ENCODE peak calls at places on chromosomes 12 and 14, in six cellular contexts. U is psoas muscle; S is GM23338; C is posterior cingulate gyrus; O is activated CD8-positive, alpha-beta memory T cell treated with anti-CD3 and anti-CD28 coated beads for 1 hour; B is stimulated activated CD4-positive, alpha-beta T cell treated with anti-CD3 and anti-CD28 coated beads, Interleukin-2, amount 100 ng/mL, for 24 hours. Z is an unnamed sample.

GRCh38 chr12:49867580-49868341 is 24.9 kb upstream of the BCDIN3D start:
- DNase-seq in S (no peak), O (no peak), C (no peak), U (no peak), B (no peak), Z (no peak)

GRCh38 chr12:662541-663292 is 528 bp downstream of the NINJ2 start:
- DNase-seq in O (no peak), B (no peak), U (no peak), C (no peak), S (no peak), Z (no peak)

GRCh38 chr12:92403210-92404175 is 257.8 kb upstream of the BTG1 start:
- DNase-seq in U (no peak), S (no peak), C (no peak), B (peak), O (no peak), Z (no peak)

GRCh38 chr12:130849561-130850417 is 10.7 kb upstream of the STX2 start:
- DNase-seq in U (no peak), C (no peak), B (no peak), O (no peak), S (peak), Z (no peak)

GRCh38 chr14:77544571-77544970 is 46.0 kb upstream of the ISM2 start:
- DNase-seq in U (no peak), C (no peak), S (no peak), O (no peak), B (no peak), Z (no peak)

GRCh38 chr12:69047990-69048389 is 115.0 kb upstream of the CPM start:
- DNase-seq in S (no peak), O (no peak), C (no peak), B (no peak), U (no peak), Z (no peak)

GRCh38 chr14:88346048-88346639 is 23.1 kb upstream of the KCNK10 start:
- DNase-seq in C (no peak), O (no peak), S (no peak), U (no peak), B (no peak), Z (no peak)

GRCh38 chr14:60204843-60205774 is 39.9 kb upstream of the DHRS7 start:
- DNase-seq in C (no peak), O (no peak), U (no peak), S (peak), B (no peak), Z (no peak)

GRCh38 chr14:75277796-75278421 is 719 bp upstream of the FOS start:
- DNase-seq in C (no peak), S (no peak), O (no peak), B (no peak), U (no peak), Z (no peak)

GRCh38 chr12:31522607-31523006 is 68.3 kb downstream of the DENND5B start:
- DNase-seq in U (no peak), B (no peak), S (peak), C (no peak), O (no peak), Z (no peak)

GRCh38 chr14:68986926-68987652 is 8.0 kb upstream of the ACTN1 start:
- DNase-seq in C (no peak), S (no peak), U (no peak), B (peak), O (no peak), Z (no peak)

GRCh38 chr14:106023411-106023810 is 497.0 kb downstream of the TMEM121 start:
- DNase-seq in C (no peak), O (no peak), U (no peak), B (no peak), S (no peak), Z (no peak)

GRCh38 chr12:93183940-93184663 is 193.6 kb upstream of the NUDT4 start:
- DNase-seq in B (no peak), U (peak), O (no peak), C (no peak), S (no peak), Z (no peak)

GRCh38 chr14:81565441-81566290 is 32.0 kb upstream of the SEL1L start:
- DNase-seq in S (peak), B (no peak), C (no peak), O (no peak), U (no peak), Z (peak)

GRCh38 chr14:42192659-42193425 is 586.2 kb downstream of the LRFN5 start:
- DNase-seq in U (no peak), O (no peak), B (no peak), S (no peak), C (no peak), Z (no peak)

GRCh38 chr14:21268612-21269251 is 510 bp downstream of the HNRNPC start:
- DNase-seq in B (peak), O (no peak), C (no peak), S (peak), U (no peak), Z (peak)

GRCh38 chr14:100332797-100333196 is 9.7 kb downstream of the SLC25A47 start:
- DNase-seq in B (no peak), O (no peak), U (no peak), C (no peak), S (no peak), Z (no peak)

GRCh38 chr14:45194964-45195363 is 58.0 kb downstream of the MIS18BP1 start:
- DNase-seq in U (no peak), B (no peak), S (no peak), C (no peak), O (no peak), Z (no peak)

GRCh38 chr12:91222746-91223145 is 40.1 kb upstream of the DCN start:
- DNase-seq in B (no peak), U (no peak), O (no peak), S (no peak), C (no peak), Z (no peak)

GRCh38 chr14:104307246-104307626 is 168.8 kb downstream of the KIF26A start:
- DNase-seq in B (no peak), C (no peak), S (no peak), U (no peak), O (no peak), Z (no peak)

GRCh38 chr12:48995061-48995879 is 3.9 kb downstream of the DDN start:
- DNase-seq in U (peak), S (peak), O (no peak), C (peak), B (peak), Z (peak)

GRCh38 chr14:51167587-51168219 is 72.3 kb upstream of the TMX1 start:
- DNase-seq in O (no peak), B (no peak), U (no peak), C (no peak), S (no peak), Z (no peak)

GRCh38 chr14:37889087-37889486 is 293.7 kb downstream of the TTC6 start:
- DNase-seq in U (no peak), S (no peak), O (no peak), B (no peak), C (no peak), Z (no peak)

GRCh38 chr14:36676236-36676635 is 14.6 kb downstream of the PAX9 start:
- DNase-seq in B (no peak), C (no peak), U (no peak), S (peak), O (no peak), Z (no peak)

GRCh38 chr12:131551675-131552074 is 159.2 kb upstream of the SFSWAP start:
- DNase-seq in S (no peak), U (no peak), B (no peak), O (no peak), C (no peak), Z (no peak)

GRCh38 chr12:112308652-112309051 is 73.6 kb downstream of the HECTD4 start:
- DNase-seq in O (no peak), U (no peak), S (no peak), B (no peak), C (no peak), Z (no peak)

GRCh38 chr14:52069617-52070431 is 965 bp upstream of the NID2 start:
- DNase-seq in C (no peak), O (no peak), U (peak), S (peak), B (no peak), Z (no peak)

GRCh38 chr12:89469361-89469760 is 55.2 kb downstream of the GALNT4 start:
- DNase-seq in U (no peak), S (no peak), O (no peak), B (no peak), C (no peak), Z (no peak)

GRCh38 chr12:89208661-89209096 is 143.6 kb downstream of the DUSP6 start:
- DNase-seq in U (no peak), O (no peak), C (no peak), B (no peak), S (no peak), Z (no peak)